ENCODE peak calls at places on chromosomes 4 and X, in six cellular contexts. S is AG09309, F is skeletal muscle cell, A is neural progenitor cell, E is activated T-cell treated with anti-CD3 and anti-CD28 coated beads for 48 hours, N is nephron progenitor cell. X is an unnamed sample.
A peak's percentile ranks its signal among the peaks of the same experiment; 100 is the strongest.

GRCh38 chr4:16791460-16791859 is 107.0 kb downstream of the LDB2 start:
- DNase-seq in A (no peak), N (no peak), S (no peak), E (no peak), F (no peak), X (no peak)

GRCh38 chr4:54553001-54553400 is 104.8 kb upstream of the KIT start:
- DNase-seq in A (no peak), S (no peak), F (no peak), N (no peak), E (no peak), X (no peak)

GRCh38 chrX:139823806-139824205 is 109.0 kb downstream of the ATP11C start:
- DNase-seq in F (no peak), S (no peak), N (no peak), E (no peak), A (no peak), X (no peak)

GRCh38 chr4:13349096-13349495 is 135.0 kb downstream of the RAB28 start:
- DNase-seq in S (no peak), N (no peak), A (no peak), E (no peak), F (no peak), X (no peak)

GRCh38 chr4:169436734-169437133 is 166.0 kb upstream of the SH3RF1 start:
- DNase-seq in E (no peak), N (no peak), A (no peak), F (no peak), S (no peak), X (no peak)

GRCh38 chr4:172007889-172008288 is 194.7 kb downstream of the GALNTL6 start:
- DNase-seq in E (no peak), N (no peak), F (no peak), S (no peak), A (no peak), X (no peak)

GRCh38 chr4:121736735-121737351 is 28.1 kb downstream of the SMIM43 start:
- DNase-seq in F (no peak), S (no peak), A (peak; percentile 62), N (peak; percentile 15), E (no peak), X (no peak)

GRCh38 chrX:54785901-54786300 is 12.2 kb downstream of the ITIH6 start:
- DNase-seq in S (no peak), A (peak; percentile 27), N (no peak), F (no peak), E (no peak), X (no peak)

GRCh38 chr4:142380052-142380598 is 466.0 kb downstream of the INPP4B start:
- DNase-seq in A (no peak), S (no peak), E (no peak), F (no peak), N (no peak), X (no peak)

GRCh38 chr4:111500871-111501270 is 644.4 kb upstream of the FAM241A start:
- DNase-seq in F (no peak), A (no peak), S (no peak), N (no peak), E (no peak), X (no peak)

GRCh38 chrX:151754042-151754419 is 19.5 kb downstream of the CNGA2 start:
- DNase-seq in N (no peak), S (peak; percentile 55), F (peak; percentile 43), E (no peak), A (no peak), X (no peak)

GRCh38 chr4:154660052-154660451 is 47.6 kb upstream of the FGG start:
- DNase-seq in N (no peak), A (no peak), E (no peak), F (no peak), S (no peak), X (no peak)

GRCh38 chrX:151393514-151393913 is 3.5 kb upstream of the VMA21 start:
- DNase-seq in F (no peak), E (no peak), N (no peak), S (no peak), A (peak; percentile 72), X (no peak)

GRCh38 chr4:4396628-4397440 is 9.9 kb downstream of the NSG1 start:
- DNase-seq in A (no peak), N (no peak), F (no peak), E (no peak), S (no peak), X (no peak)

GRCh38 chr4:74097631-74098550 is 1.1 kb downstream of the CXCL2 start:
- DNase-seq in F (no peak), N (no peak), E (no peak), A (no peak), S (no peak), X (no peak)

GRCh38 chr4:7808752-7809151 is 130.9 kb downstream of the AFAP1 start:
- DNase-seq in E (no peak), F (no peak), A (no peak), S (no peak), N (no peak), X (no peak)

GRCh38 chr4:165563851-165564250 is 185.0 kb downstream of the CPE start:
- DNase-seq in E (no peak), F (no peak), A (no peak), N (no peak), S (no peak), X (no peak)

GRCh38 chrX:20330545-20330944 is 63.8 kb upstream of the RPS6KA3 start:
- DNase-seq in N (no peak), S (no peak), E (no peak), F (no peak), A (no peak), X (no peak)

GRCh38 chr4:123785515-123785914 is 388.9 kb downstream of the SPRY1 start:
- DNase-seq in N (no peak), A (peak; percentile 64), E (no peak), F (peak; percentile 97), S (peak; percentile 89), X (peak; percentile 64)

GRCh38 chrX:153476628-153477027 is 6.3 kb upstream of the HAUS7 start:
- DNase-seq in F (no peak), S (no peak), N (no peak), E (no peak), A (no peak), X (no peak)

GRCh38 chrX:103250977-103251376 is 4.0 kb downstream of the TCEAL8 start:
- DNase-seq in A (no peak), N (no peak), E (no peak), F (no peak), S (no peak), X (no peak)

GRCh38 chr4:155972098-155972497 is 18.4 kb upstream of the CTSO start:
- DNase-seq in E (no peak), S (no peak), A (peak; percentile 53), F (no peak), N (no peak), X (no peak)

GRCh38 chrX:134929813-134930212 is 61.0 kb upstream of the SMIM10 start:
- DNase-seq in F (no peak), A (no peak), S (no peak), N (no peak), E (no peak), X (no peak)

GRCh38 chrX:119477812-119478232 is 9.6 kb downstream of the SLC25A5 start:
- DNase-seq in A (no peak), E (no peak), S (peak; percentile 74), F (peak; percentile 90), N (no peak), X (peak; percentile 78)

GRCh38 chr4:156242390-156242789 is 288.7 kb upstream of the CTSO start:
- DNase-seq in N (no peak), S (no peak), A (no peak), F (peak; percentile 26), E (no peak), X (no peak)

GRCh38 chrX:132615396-132616131 is 126.7 kb upstream of the MBNL3 start:
- DNase-seq in N (peak; percentile 76), A (peak; percentile 65), F (no peak), S (no peak), E (peak; percentile 23), X (no peak)

GRCh38 chr4:181078236-181078635 is 1165.0 kb upstream of the TENM3 start:
- DNase-seq in N (no peak), A (no peak), S (peak; percentile 23), F (peak; percentile 2), E (no peak), X (no peak)

GRCh38 chr4:2417765-2418651 is at the start of gene ZFYVE28:
- DNase-seq in A (peak; percentile 39), F (no peak), E (no peak), N (no peak), S (no peak), X (no peak)

GRCh38 chrX:40243699-40244098 is 145.9 kb upstream of the BCOR start:
- DNase-seq in F (no peak), E (no peak), N (peak; percentile 22), A (peak; percentile 45), S (no peak), X (no peak)